ENCODE peak calls at places on chromosomes 11 and 22, in seven cellular contexts. One of them, this sample, is unnamed.
A peak's percentile ranks its signal among the peaks of the same experiment; 100 is the strongest.

GRCh38 chr11:60265373-60266214 is 14.9 kb upstream of the MS4A4A start:
- DNase-seq in osteoblast: no peak
- DNase-seq in kidney: no peak
- DNase-seq in HCT116: peak; percentile 36
- DNase-seq in CD4-positive, CD25-positive, alpha-beta regulatory T cell: peak; percentile 20
- DNase-seq in tibial nerve: peak; percentile 72
- DNase-seq in heart right ventricle: peak; percentile 11
- DNase-seq in this sample: no peak

GRCh38 chr11:65438257-65439151 is 15.9 kb downstream of the NEAT1 start:
- DNase-seq in kidney: no peak
- DNase-seq in tibial nerve: no peak
- DNase-seq in CD4-positive, CD25-positive, alpha-beta regulatory T cell: peak; percentile 8
- DNase-seq in HCT116: no peak
- DNase-seq in heart right ventricle: no peak
- DNase-seq in osteoblast: no peak
- DNase-seq in this sample: no peak

GRCh38 chr11:70415176-70415575 is 16.8 kb downstream of the CTTN start:
- DNase-seq in tibial nerve: peak; percentile 12
- DNase-seq in HCT116: no peak
- DNase-seq in CD4-positive, CD25-positive, alpha-beta regulatory T cell: no peak
- DNase-seq in osteoblast: peak; percentile 97
- DNase-seq in heart right ventricle: no peak
- DNase-seq in kidney: no peak
- DNase-seq in this sample: no peak

GRCh38 chr11:73258104-73258684 is 13.9 kb upstream of the P2RY6 start:
- DNase-seq in CD4-positive, CD25-positive, alpha-beta regulatory T cell: no peak
- DNase-seq in osteoblast: peak; percentile 85
- DNase-seq in tibial nerve: no peak
- DNase-seq in heart right ventricle: no peak
- DNase-seq in HCT116: no peak
- DNase-seq in kidney: no peak
- DNase-seq in this sample: no peak

GRCh38 chr11:98456281-98456680 is 564.5 kb upstream of the CNTN5 start:
- DNase-seq in kidney: no peak
- DNase-seq in CD4-positive, CD25-positive, alpha-beta regulatory T cell: no peak
- DNase-seq in osteoblast: no peak
- DNase-seq in tibial nerve: no peak
- DNase-seq in heart right ventricle: no peak
- DNase-seq in HCT116: no peak
- DNase-seq in this sample: no peak

GRCh38 chr11:12863605-12864121 is 145.5 kb upstream of the RASSF10 start:
- DNase-seq in heart right ventricle: no peak
- DNase-seq in HCT116: no peak
- DNase-seq in osteoblast: no peak
- DNase-seq in tibial nerve: no peak
- DNase-seq in kidney: no peak
- DNase-seq in CD4-positive, CD25-positive, alpha-beta regulatory T cell: no peak
- DNase-seq in this sample: no peak

GRCh38 chr22:25542231-25542630 is 22.2 kb upstream of the GRK3 start:
- DNase-seq in osteoblast: no peak
- DNase-seq in kidney: no peak
- DNase-seq in heart right ventricle: no peak
- DNase-seq in HCT116: no peak
- DNase-seq in CD4-positive, CD25-positive, alpha-beta regulatory T cell: no peak
- DNase-seq in tibial nerve: no peak
- DNase-seq in this sample: no peak

GRCh38 chr22:25492950-25493790 is 71.3 kb upstream of the GRK3 start:
- DNase-seq in osteoblast: no peak
- DNase-seq in HCT116: no peak
- DNase-seq in kidney: peak; percentile 68
- DNase-seq in CD4-positive, CD25-positive, alpha-beta regulatory T cell: no peak
- DNase-seq in tibial nerve: no peak
- DNase-seq in heart right ventricle: no peak
- DNase-seq in this sample: peak; percentile 27

GRCh38 chr11:2746401-2747230 is 46.8 kb upstream of the KCNQ1OT1 start:
- DNase-seq in tibial nerve: no peak
- DNase-seq in heart right ventricle: no peak
- DNase-seq in CD4-positive, CD25-positive, alpha-beta regulatory T cell: no peak
- DNase-seq in HCT116: no peak
- DNase-seq in osteoblast: peak; percentile 70
- DNase-seq in kidney: peak; percentile 89
- DNase-seq in this sample: no peak

GRCh38 chr11:27239305-27239942 is 123.6 kb downstream of the CCDC34 start:
- DNase-seq in tibial nerve: peak; percentile 70
- DNase-seq in heart right ventricle: peak; percentile 43
- DNase-seq in HCT116: no peak
- DNase-seq in CD4-positive, CD25-positive, alpha-beta regulatory T cell: no peak
- DNase-seq in osteoblast: no peak
- DNase-seq in kidney: no peak
- DNase-seq in this sample: no peak

GRCh38 chr11:88520391-88520790 is 182.9 kb upstream of the CTSC start:
- DNase-seq in HCT116: no peak
- DNase-seq in CD4-positive, CD25-positive, alpha-beta regulatory T cell: no peak
- DNase-seq in osteoblast: no peak
- DNase-seq in kidney: no peak
- DNase-seq in heart right ventricle: no peak
- DNase-seq in tibial nerve: no peak
- DNase-seq in this sample: no peak

GRCh38 chr11:2122222-2122906 is 16.8 kb downstream of the IGF2 start:
- DNase-seq in HCT116: no peak
- DNase-seq in osteoblast: peak; percentile 99
- DNase-seq in kidney: peak; percentile 66
- DNase-seq in CD4-positive, CD25-positive, alpha-beta regulatory T cell: no peak
- DNase-seq in heart right ventricle: no peak
- DNase-seq in tibial nerve: no peak
- DNase-seq in this sample: no peak

GRCh38 chr22:45334068-45334467 is 24.3 kb downstream of the FAM118A start:
- DNase-seq in HCT116: no peak
- DNase-seq in tibial nerve: no peak
- DNase-seq in heart right ventricle: no peak
- DNase-seq in osteoblast: peak; percentile 81
- DNase-seq in kidney: no peak
- DNase-seq in CD4-positive, CD25-positive, alpha-beta regulatory T cell: no peak
- DNase-seq in this sample: no peak

GRCh38 chr11:59152312-59152967 is 9.8 kb downstream of the FAM111A start:
- DNase-seq in heart right ventricle: no peak
- DNase-seq in kidney: no peak
- DNase-seq in CD4-positive, CD25-positive, alpha-beta regulatory T cell: peak; percentile 75
- DNase-seq in HCT116: no peak
- DNase-seq in tibial nerve: no peak
- DNase-seq in osteoblast: no peak
- DNase-seq in this sample: no peak

GRCh38 chr11:1206391-1207271 is 16.2 kb upstream of the MUC5B start:
- DNase-seq in HCT116: no peak
- DNase-seq in CD4-positive, CD25-positive, alpha-beta regulatory T cell: no peak
- DNase-seq in kidney: peak; percentile 73
- DNase-seq in heart right ventricle: no peak
- DNase-seq in tibial nerve: no peak
- DNase-seq in osteoblast: peak; percentile 64
- DNase-seq in this sample: no peak

GRCh38 chr22:20131856-20132685 is 467 bp downstream of the ZDHHC8 start:
- DNase-seq in tibial nerve: no peak
- DNase-seq in CD4-positive, CD25-positive, alpha-beta regulatory T cell: peak; percentile 28
- DNase-seq in osteoblast: peak; percentile 94
- DNase-seq in heart right ventricle: peak; percentile 38
- DNase-seq in HCT116: no peak
- DNase-seq in kidney: no peak
- DNase-seq in this sample: peak; percentile 4

GRCh38 chr11:44305643-44306468 is 4.1 kb downstream of the ALX4 start:
- DNase-seq in osteoblast: peak; percentile 75
- DNase-seq in HCT116: no peak
- DNase-seq in tibial nerve: no peak
- DNase-seq in heart right ventricle: no peak
- DNase-seq in CD4-positive, CD25-positive, alpha-beta regulatory T cell: peak; percentile 74
- DNase-seq in kidney: no peak
- DNase-seq in this sample: no peak

GRCh38 chr11:56740886-56741285 is 7.6 kb downstream of the OR9G4 start:
- DNase-seq in tibial nerve: no peak
- DNase-seq in osteoblast: no peak
- DNase-seq in CD4-positive, CD25-positive, alpha-beta regulatory T cell: no peak
- DNase-seq in heart right ventricle: no peak
- DNase-seq in kidney: no peak
- DNase-seq in HCT116: no peak
- DNase-seq in this sample: no peak

GRCh38 chr11:117629891-117630538 is 167.0 kb downstream of the DSCAML1 start:
- DNase-seq in osteoblast: no peak
- DNase-seq in kidney: no peak
- DNase-seq in HCT116: no peak
- DNase-seq in CD4-positive, CD25-positive, alpha-beta regulatory T cell: no peak
- DNase-seq in tibial nerve: no peak
- DNase-seq in heart right ventricle: no peak
- DNase-seq in this sample: no peak

GRCh38 chr11:103682318-103683184 is 353.9 kb upstream of the DDI1 start:
- DNase-seq in heart right ventricle: peak; percentile 66
- DNase-seq in CD4-positive, CD25-positive, alpha-beta regulatory T cell: peak; percentile 66
- DNase-seq in kidney: no peak
- DNase-seq in osteoblast: peak; percentile 73
- DNase-seq in tibial nerve: peak; percentile 67
- DNase-seq in HCT116: peak; percentile 61
- DNase-seq in this sample: peak; percentile 17

GRCh38 chr11:17250561-17251350 is 25.8 kb upstream of the NUCB2 start:
- DNase-seq in heart right ventricle: no peak
- DNase-seq in HCT116: no peak
- DNase-seq in osteoblast: peak; percentile 27
- DNase-seq in CD4-positive, CD25-positive, alpha-beta regulatory T cell: no peak
- DNase-seq in tibial nerve: no peak
- DNase-seq in kidney: no peak
- DNase-seq in this sample: no peak

GRCh38 chr22:30396871-30397655 is at the start of gene SEC14L2:
- DNase-seq in HCT116: peak; percentile 43
- DNase-seq in kidney: peak; percentile 86
- DNase-seq in osteoblast: peak; percentile 96
- DNase-seq in heart right ventricle: peak; percentile 38
- DNase-seq in tibial nerve: peak; percentile 59
- DNase-seq in CD4-positive, CD25-positive, alpha-beta regulatory T cell: peak; percentile 49
- DNase-seq in this sample: peak; percentile 90

GRCh38 chr11:49302360-49302759 is 94.0 kb upstream of the FOLH1 start:
- DNase-seq in CD4-positive, CD25-positive, alpha-beta regulatory T cell: no peak
- DNase-seq in heart right ventricle: no peak
- DNase-seq in osteoblast: no peak
- DNase-seq in kidney: no peak
- DNase-seq in tibial nerve: no peak
- DNase-seq in HCT116: no peak
- DNase-seq in this sample: no peak

DNA sequence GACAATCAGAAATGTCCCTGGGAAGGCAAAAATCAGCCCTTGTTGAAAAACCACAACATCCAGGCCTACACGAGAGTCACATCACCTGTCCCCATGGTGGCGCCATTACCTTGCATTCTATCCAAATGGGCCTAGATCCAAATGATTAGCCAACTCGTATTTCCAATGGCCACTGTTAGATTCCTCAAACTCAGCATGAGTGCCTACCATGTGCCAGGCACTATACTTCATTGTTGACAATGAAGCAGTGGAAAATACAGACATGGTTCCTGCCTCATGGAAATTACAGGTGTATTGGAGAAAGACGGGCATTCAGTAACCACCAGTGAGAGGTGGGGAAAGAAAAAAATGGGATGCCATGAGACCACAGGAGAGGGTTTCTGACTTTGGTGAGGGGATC is 29.8 kb upstream of the CREB3L1 start:
- DNase-seq in kidney: no peak
- DNase-seq in heart right ventricle: peak; percentile 26
- DNase-seq in tibial nerve: no peak
- DNase-seq in osteoblast: no peak
- DNase-seq in CD4-positive, CD25-positive, alpha-beta regulatory T cell: peak; percentile 51
- DNase-seq in HCT116: peak; percentile 76
- DNase-seq in this sample: no peak
- H3K27ac ChIP-seq in kidney: no peak overlapping the region
- H3K27ac ChIP-seq in heart right ventricle: no peak overlapping the region
- H3K27ac ChIP-seq in tibial nerve: no peak overlapping the region
- H3K27ac ChIP-seq in osteoblast: peak overlapping the region; percentile 100
- H3K27ac ChIP-seq in CD4-positive, CD25-positive, alpha-beta regulatory T cell: no peak overlapping the region
- H3K27ac ChIP-seq in HCT116: peak overlapping the region; percentile 47
- H3K27ac ChIP-seq in this sample: no peak overlapping the region

DNA sequence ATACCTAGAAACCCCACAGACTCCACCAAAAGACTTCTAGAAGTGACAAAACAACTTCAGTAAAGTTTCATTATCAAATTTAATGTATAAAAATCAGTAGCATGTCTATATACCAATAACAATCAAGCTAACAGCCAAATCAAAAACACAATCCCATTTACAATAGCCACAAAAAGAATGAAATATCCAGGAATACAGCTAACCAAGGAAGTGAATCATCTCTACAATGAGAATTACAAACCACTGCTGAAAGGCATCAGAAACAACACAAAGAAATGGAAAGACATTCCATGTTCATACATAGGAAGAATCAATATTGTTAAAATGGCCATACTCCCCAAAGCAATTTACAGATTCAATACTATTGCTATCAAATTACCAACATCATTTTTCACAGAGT is 46.0 kb downstream of the PRCP start:
- DNase-seq in kidney: no peak
- DNase-seq in CD4-positive, CD25-positive, alpha-beta regulatory T cell: peak; percentile 9
- DNase-seq in osteoblast: peak; percentile 25
- DNase-seq in HCT116: no peak
- DNase-seq in tibial nerve: no peak
- DNase-seq in heart right ventricle: no peak
- DNase-seq in this sample: no peak
- H3K27ac ChIP-seq in kidney: no peak overlapping the region
- H3K27ac ChIP-seq in CD4-positive, CD25-positive, alpha-beta regulatory T cell: no peak overlapping the region
- H3K27ac ChIP-seq in osteoblast: peak overlapping the region; percentile 17
- H3K27ac ChIP-seq in HCT116: no peak overlapping the region
- H3K27ac ChIP-seq in tibial nerve: no peak overlapping the region
- H3K27ac ChIP-seq in heart right ventricle: no peak overlapping the region
- H3K27ac ChIP-seq in this sample: no peak overlapping the region

GRCh38 chr11:22459053-22459452 is 120.9 kb downstream of the SLC17A6 start:
- DNase-seq in tibial nerve: no peak
- DNase-seq in HCT116: no peak
- DNase-seq in CD4-positive, CD25-positive, alpha-beta regulatory T cell: no peak
- DNase-seq in kidney: no peak
- DNase-seq in heart right ventricle: no peak
- DNase-seq in osteoblast: no peak
- DNase-seq in this sample: no peak
- H3K27ac ChIP-seq in tibial nerve: no peak overlapping the region
- H3K27ac ChIP-seq in HCT116: no peak overlapping the region
- H3K27ac ChIP-seq in CD4-positive, CD25-positive, alpha-beta regulatory T cell: no peak overlapping the region
- H3K27ac ChIP-seq in kidney: no peak overlapping the region
- H3K27ac ChIP-seq in heart right ventricle: no peak overlapping the region
- H3K27ac ChIP-seq in osteoblast: no peak overlapping the region
- H3K27ac ChIP-seq in this sample: no peak overlapping the region

GRCh38 chr11:124919836-124920755 is 1.0 kb downstream of the HEPN1 start:
- DNase-seq in CD4-positive, CD25-positive, alpha-beta regulatory T cell: no peak
- DNase-seq in heart right ventricle: no peak
- DNase-seq in tibial nerve: no peak
- DNase-seq in kidney: no peak
- DNase-seq in osteoblast: no peak
- DNase-seq in HCT116: no peak
- DNase-seq in this sample: no peak

GRCh38 chr11:124917115-124917637 is 1.9 kb upstream of the HEPN1 start:
- DNase-seq in CD4-positive, CD25-positive, alpha-beta regulatory T cell: no peak
- DNase-seq in kidney: no peak
- DNase-seq in tibial nerve: no peak
- DNase-seq in heart right ventricle: no peak
- DNase-seq in osteoblast: no peak
- DNase-seq in HCT116: no peak
- DNase-seq in this sample: no peak

GRCh38 chr11:124915541-124916369 is 3.3 kb upstream of the HEPN1 start:
- DNase-seq in HCT116: no peak
- DNase-seq in osteoblast: no peak
- DNase-seq in tibial nerve: peak; percentile 0
- DNase-seq in kidney: no peak
- DNase-seq in CD4-positive, CD25-positive, alpha-beta regulatory T cell: peak; percentile 24
- DNase-seq in heart right ventricle: no peak
- DNase-seq in this sample: no peak

GRCh38 chr11:124918950-124919349 is at the start of gene HEPN1:
- DNase-seq in osteoblast: no peak
- DNase-seq in tibial nerve: no peak
- DNase-seq in CD4-positive, CD25-positive, alpha-beta regulatory T cell: no peak
- DNase-seq in HCT116: no peak
- DNase-seq in heart right ventricle: no peak
- DNase-seq in kidney: no peak
- DNase-seq in this sample: no peak

GRCh38 chr11:124916370-124916710 is 2.7 kb upstream of the HEPN1 start:
- DNase-seq in tibial nerve: no peak
- DNase-seq in CD4-positive, CD25-positive, alpha-beta regulatory T cell: no peak
- DNase-seq in osteoblast: no peak
- DNase-seq in HCT116: no peak
- DNase-seq in heart right ventricle: no peak
- DNase-seq in kidney: no peak
- DNase-seq in this sample: no peak
- H3K27ac ChIP-seq in tibial nerve: no peak overlapping the region
- H3K27ac ChIP-seq in CD4-positive, CD25-positive, alpha-beta regulatory T cell: no peak overlapping the region
- H3K27ac ChIP-seq in osteoblast: no peak overlapping the region
- H3K27ac ChIP-seq in HCT116: no peak overlapping the region
- H3K27ac ChIP-seq in heart right ventricle: no peak overlapping the region
- H3K27ac ChIP-seq in kidney: no peak overlapping the region
- H3K27ac ChIP-seq in this sample: peak overlapping the region; percentile 99

This sample was measured in substantia nigra.